ENCODE peak calls at places on chromosomes 6 and 20, in four cellular contexts. One of them, this sample, is unnamed.

GRCh38 chr6:44456966-44457292 is 69.4 kb downstream of the CDC5L start:
- DNase-seq in tibial nerve: no peak
- DNase-seq in hepatocyte: no peak
- DNase-seq in ovary: no peak
- DNase-seq in this sample: no peak

GRCh38 chr6:31197559-31198305 is 27.2 kb upstream of the POU5F1 start:
- DNase-seq in hepatocyte: peak; percentile 90
- DNase-seq in ovary: peak; percentile 88
- DNase-seq in tibial nerve: peak; percentile 85
- DNase-seq in this sample: peak; percentile 93

GRCh38 chr20:43942661-43943285 is 28.1 kb downstream of the TOX2 start:
- DNase-seq in ovary: no peak
- DNase-seq in tibial nerve: no peak
- DNase-seq in hepatocyte: no peak
- DNase-seq in this sample: no peak

GRCh38 chr20:39961667-39962066 is 727.4 kb downstream of the MAFB start:
- DNase-seq in hepatocyte: no peak
- DNase-seq in tibial nerve: no peak
- DNase-seq in ovary: no peak
- DNase-seq in this sample: no peak

GRCh38 chr6:11653028-11653583 is 115.6 kb downstream of the TMEM170B start:
- DNase-seq in ovary: peak; percentile 35
- DNase-seq in tibial nerve: no peak
- DNase-seq in hepatocyte: peak; percentile 64
- DNase-seq in this sample: no peak

GRCh38 chr6:36116480-36116879 is 13.8 kb upstream of the MAPK13 start:
- DNase-seq in tibial nerve: no peak
- DNase-seq in ovary: no peak
- DNase-seq in hepatocyte: no peak
- DNase-seq in this sample: no peak

GRCh38 chr6:46421239-46421638 is 70.0 kb downstream of the RCAN2 start:
- DNase-seq in ovary: no peak
- DNase-seq in tibial nerve: no peak
- DNase-seq in hepatocyte: no peak
- DNase-seq in this sample: no peak

GRCh38 chr6:138662474-138662873 is 111.1 kb upstream of the CCDC28A start:
- DNase-seq in tibial nerve: no peak
- DNase-seq in ovary: no peak
- DNase-seq in hepatocyte: no peak
- DNase-seq in this sample: no peak

GRCh38 chr6:20334334-20334733 is 67.3 kb upstream of the E2F3 start:
- DNase-seq in ovary: no peak
- DNase-seq in tibial nerve: no peak
- DNase-seq in hepatocyte: no peak
- DNase-seq in this sample: no peak

GRCh38 chr6:134722429-134722828 is 227.5 kb downstream of the ALDH8A1 start:
- DNase-seq in hepatocyte: no peak
- DNase-seq in ovary: no peak
- DNase-seq in tibial nerve: no peak
- DNase-seq in this sample: no peak

GRCh38 chr20:13613917-13614316 is 24.8 kb downstream of the TASP1 start:
- DNase-seq in tibial nerve: no peak
- DNase-seq in ovary: no peak
- DNase-seq in hepatocyte: no peak
- DNase-seq in this sample: no peak

GRCh38 chr20:2837561-2837960 is 2.9 kb downstream of the PCED1A start:
- DNase-seq in hepatocyte: no peak
- DNase-seq in tibial nerve: no peak
- DNase-seq in ovary: peak; percentile 5
- DNase-seq in this sample: peak; percentile 54

GRCh38 chr6:1744543-1744942 is 134.8 kb downstream of the FOXC1 start:
- DNase-seq in hepatocyte: no peak
- DNase-seq in tibial nerve: no peak
- DNase-seq in ovary: no peak
- DNase-seq in this sample: no peak

GRCh38 chr6:88920777-88921728 is 42.4 kb downstream of the RNGTT start:
- DNase-seq in ovary: no peak
- DNase-seq in tibial nerve: no peak
- DNase-seq in hepatocyte: no peak
- DNase-seq in this sample: no peak

GRCh38 chr6:15715060-15715459 is 52.2 kb upstream of the DTNBP1 start:
- DNase-seq in hepatocyte: no peak
- DNase-seq in tibial nerve: no peak
- DNase-seq in ovary: no peak
- DNase-seq in this sample: no peak

GRCh38 chr20:9036593-9036992 is 32.3 kb upstream of the PLCB4 start:
- DNase-seq in hepatocyte: no peak
- DNase-seq in tibial nerve: no peak
- DNase-seq in ovary: no peak
- DNase-seq in this sample: no peak

GRCh38 chr6:5093231-5094015 is 8.3 kb downstream of the PPP1R3G start:
- DNase-seq in hepatocyte: no peak
- DNase-seq in tibial nerve: no peak
- DNase-seq in ovary: no peak
- DNase-seq in this sample: no peak

GRCh38 chr6:279630-280029 is 12.7 kb upstream of the DUSP22 start:
- DNase-seq in ovary: no peak
- DNase-seq in tibial nerve: no peak
- DNase-seq in hepatocyte: no peak
- DNase-seq in this sample: peak; percentile 65

GRCh38 chr20:20450461-20451027 is 82.6 kb downstream of the INSM1 start:
- DNase-seq in hepatocyte: no peak
- DNase-seq in ovary: no peak
- DNase-seq in tibial nerve: no peak
- DNase-seq in this sample: no peak

GRCh38 chr6:16712931-16713484 is 48.3 kb downstream of the ATXN1 start:
- DNase-seq in hepatocyte: peak; percentile 70
- DNase-seq in tibial nerve: no peak
- DNase-seq in ovary: no peak
- DNase-seq in this sample: no peak

GRCh38 chr20:46400828-46401477 is 5.5 kb downstream of the ELMO2 start:
- DNase-seq in tibial nerve: no peak
- DNase-seq in ovary: no peak
- DNase-seq in hepatocyte: peak; percentile 13
- DNase-seq in this sample: no peak

GRCh38 chr6:106056060-106056737 is 29.9 kb upstream of the PRDM1 start:
- DNase-seq in tibial nerve: no peak
- DNase-seq in ovary: no peak
- DNase-seq in hepatocyte: no peak
- DNase-seq in this sample: no peak

GRCh38 chr6:105041880-105042279 is 85.0 kb downstream of the LIN28B start:
- DNase-seq in hepatocyte: no peak
- DNase-seq in ovary: no peak
- DNase-seq in tibial nerve: no peak
- DNase-seq in this sample: no peak

DNA sequence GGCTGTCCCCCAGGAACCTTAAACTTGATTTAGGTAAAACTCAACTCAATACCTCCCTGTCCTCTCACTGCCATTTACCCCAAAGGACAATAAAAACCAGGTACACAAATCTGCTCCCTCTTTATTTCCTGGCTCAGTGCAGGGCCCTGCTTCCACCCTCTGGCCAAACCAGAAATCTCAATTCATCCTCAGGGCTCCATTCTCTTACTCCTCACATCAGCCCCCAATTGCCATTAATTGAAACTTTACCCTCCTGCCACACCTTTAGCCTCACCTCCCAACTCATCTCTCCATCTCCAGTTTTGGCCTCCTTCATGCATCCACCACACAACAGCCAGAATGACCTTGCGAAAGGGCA is 10.5 kb downstream of the ZBTB2 start:
- DNase-seq in ovary: no peak
- DNase-seq in tibial nerve: no peak
- DNase-seq in hepatocyte: no peak
- DNase-seq in this sample: no peak
- H3K27ac ChIP-seq in ovary: no peak overlapping the region
- H3K27ac ChIP-seq in tibial nerve: no peak overlapping the region
- H3K27ac ChIP-seq in hepatocyte: no peak overlapping the region
- H3K27ac ChIP-seq in this sample: no peak overlapping the region

GRCh38 chr6:95091823-95092436 is 485.4 kb upstream of the MANEA start:
- DNase-seq in hepatocyte: peak; percentile 65
- DNase-seq in tibial nerve: no peak
- DNase-seq in ovary: no peak
- DNase-seq in this sample: no peak
- TF ChIP-seq CTCF in hepatocyte: peak; percentile 78
- TF ChIP-seq CTCF in tibial nerve: peak; percentile 13
- TF ChIP-seq CTCF in ovary: no peak
- TF ChIP-seq CTCF in this sample: peak; percentile 25

GRCh38 chr6:21712213-21712612 is 118.7 kb downstream of the SOX4 start:
- DNase-seq in tibial nerve: no peak
- DNase-seq in ovary: no peak
- DNase-seq in hepatocyte: no peak
- DNase-seq in this sample: no peak
- H3K27ac ChIP-seq in tibial nerve: no peak overlapping the region
- H3K27ac ChIP-seq in ovary: no peak overlapping the region
- H3K27ac ChIP-seq in hepatocyte: no peak overlapping the region
- H3K27ac ChIP-seq in this sample: no peak overlapping the region

GRCh38 chr20:17676942-17677341 is 5.1 kb downstream of the RRBP1 start:
- DNase-seq in hepatocyte: no peak
- DNase-seq in tibial nerve: no peak
- DNase-seq in ovary: no peak
- DNase-seq in this sample: no peak

GRCh38 chr20:17675519-17676377 is 6.3 kb downstream of the RRBP1 start:
- DNase-seq in tibial nerve: no peak
- DNase-seq in ovary: no peak
- DNase-seq in hepatocyte: no peak
- DNase-seq in this sample: peak; percentile 64

GRCh38 chr20:17678295-17678694 is 3.7 kb downstream of the RRBP1 start:
- DNase-seq in ovary: no peak
- DNase-seq in hepatocyte: no peak
- DNase-seq in tibial nerve: no peak
- DNase-seq in this sample: no peak

GRCh38 chr20:17674722-17675518 is 7.1 kb downstream of the RRBP1 start:
- DNase-seq in hepatocyte: no peak
- DNase-seq in ovary: no peak
- DNase-seq in tibial nerve: no peak
- DNase-seq in this sample: peak; percentile 62

GRCh38 chr20:17676378-17676759 is 5.7 kb downstream of the RRBP1 start:
- DNase-seq in tibial nerve: no peak
- DNase-seq in ovary: no peak
- DNase-seq in hepatocyte: no peak
- DNase-seq in this sample: peak; percentile 62
- TF ChIP-seq CTCF in tibial nerve: no peak
- TF ChIP-seq CTCF in ovary: no peak
- TF ChIP-seq CTCF in hepatocyte: no peak
- TF ChIP-seq CTCF in this sample: no peak